ENCODE peak calls at places on chromosomes 3 and 15, in six cellular contexts. N is NCI-H2081 treated with DMSO at 0.1 percent for 48 hours, D is mucosa of gallbladder, L is GM18507, T is NCI-H345, W is anterior cingulate cortex. M is an unnamed sample.

GRCh38 chr15:82737975-82738374 is 28.3 kb upstream of the AP3B2 start:
- DNase-seq in N (no peak), D (no peak), L (no peak), T (no peak), W (no peak), M (no peak)

GRCh38 chr3:98972720-98973119 is 71.2 kb upstream of the DCBLD2 start:
- DNase-seq in N (no peak), D (no peak), L (no peak), T (no peak), W (no peak), M (no peak)

GRCh38 chr3:190973760-190974159 is 111.3 kb upstream of the GMNC start:
- DNase-seq in N (no peak), D (no peak), L (no peak), T (no peak), W (no peak), M (no peak)

GRCh38 chr3:115804722-115805121 is 181.4 kb downstream of the GAP43 start:
- DNase-seq in N (no peak), D (no peak), L (no peak), T (no peak), W (no peak), M (no peak)

GRCh38 chr3:102790742-102791141 is 355.9 kb downstream of the ZPLD1 start:
- DNase-seq in N (no peak), D (no peak), L (no peak), T (no peak), W (no peak), M (no peak)

GRCh38 chr3:102791641-102792589 is 357.1 kb downstream of the ZPLD1 start:
- DNase-seq in N (no peak), D (no peak), L (no peak), T (no peak), W (no peak), M (no peak)

GRCh38 chr3:108897883-108898282 is 55.8 kb downstream of the GUCA1C start:
- DNase-seq in N (no peak), D (no peak), L (no peak), T (no peak), W (no peak), M (no peak)

GRCh38 chr15:62940359-62940754 is 102.2 kb upstream of the TPM1 start:
- DNase-seq in N (no peak), D (no peak), L (no peak), T (no peak), W (no peak), M (no peak)

GRCh38 chr15:89299896-89300295 is 34.7 kb downstream of the POLG start:
- DNase-seq in N (no peak), D (no peak), L (no peak), T (no peak), W (no peak), M (no peak)

GRCh38 chr3:28645149-28645548 is 296.5 kb upstream of the AZI2 start:
- DNase-seq in N (no peak), D (no peak), L (no peak), T (no peak), W (no peak), M (no peak)

GRCh38 chr3:156098437-156099035 is 21.8 kb upstream of the KCNAB1 start:
- DNase-seq in N (no peak), D (no peak), L (no peak), T (no peak), W (no peak), M (no peak)

GRCh38 chr15:78457101-78457500 is 19.1 kb downstream of the IREB2 start:
- DNase-seq in N (no peak), D (no peak), L (no peak), T (peak), W (no peak), M (no peak)

GRCh38 chr3:14439501-14440167 is 37.2 kb downstream of the SLC6A6 start:
- DNase-seq in N (peak), D (peak), L (no peak), T (peak), W (no peak), M (no peak)

GRCh38 chr15:77186518-77187095 is 115.7 kb upstream of the TSPAN3 start:
- DNase-seq in N (no peak), D (no peak), L (no peak), T (no peak), W (no peak), M (no peak)

GRCh38 chr3:183123891-183124290 is 24.6 kb upstream of the MCCC1 start:
- DNase-seq in N (no peak), D (no peak), L (no peak), T (no peak), W (no peak), M (no peak)

GRCh38 chr3:156918746-156919145 is 92.6 kb downstream of the LEKR1 start:
- DNase-seq in N (no peak), D (no peak), L (no peak), T (no peak), W (no peak), M (no peak)

GRCh38 chr3:51710631-51711351 is 3.9 kb downstream of the GRM2 start:
- DNase-seq in N (no peak), D (no peak), L (no peak), T (no peak), W (no peak), M (peak)

GRCh38 chr15:49962044-49962602 is 156.9 kb downstream of the ATP8B4 start:
- DNase-seq in N (no peak), D (no peak), L (no peak), T (no peak), W (no peak), M (no peak)

GRCh38 chr15:75815811-75816719 is 27.2 kb upstream of the UBE2Q2 start:
- DNase-seq in N (no peak), D (no peak), L (no peak), T (no peak), W (no peak), M (no peak)

GRCh38 chr3:196339493-196340254 is 1.5 kb upstream of the TM4SF19 start:
- DNase-seq in N (no peak), D (no peak), L (no peak), T (no peak), W (no peak), M (no peak)

GRCh38 chr15:86082619-86083377 is 3.1 kb downstream of the AGBL1 start:
- DNase-seq in N (no peak), D (no peak), L (no peak), T (no peak), W (peak), M (peak)

GRCh38 chr3:97579365-97579764 is 185.2 kb upstream of the ARL6 start:
- DNase-seq in N (peak), D (no peak), L (no peak), T (peak), W (no peak), M (no peak)

GRCh38 chr3:49004352-49005297 is 2.6 kb upstream of the WDR6 start:
- DNase-seq in N (no peak), D (no peak), L (no peak), T (peak), W (no peak), M (no peak)

GRCh38 chr3:100754563-100755334 is 45.5 kb downstream of the TFG start:
- DNase-seq in N (no peak), D (no peak), L (no peak), T (no peak), W (no peak), M (no peak)

GRCh38 chr3:113890256-113890900 is 51.8 kb downstream of the GRAMD1C start:
- DNase-seq in N (no peak), D (peak), L (no peak), T (no peak), W (no peak), M (no peak)